ENCODE peak calls at places on chromosome 18, in four cellular contexts. J is K562, Z is WTC11, L is GM12878. K is an unnamed sample.
A peak's percentile ranks its signal among the peaks of the same experiment; 100 is the strongest.

GRCh38 chr18:55321268-55322175 is 266.5 kb downstream of the TCF4 start:
- DNase-seq in J (no peak), Z (peak; percentile 90), L (peak; percentile 75), K (peak; percentile 39)

GRCh38 chr18:48230459-48231113 is 178.6 kb downstream of the ZBTB7C start:
- DNase-seq in J (peak; percentile 51), Z (peak; percentile 84), L (no peak), K (peak; percentile 79)

GRCh38 chr18:24011095-24011917 is 3.2 kb upstream of the TTC39C start:
- DNase-seq in J (no peak), Z (no peak), L (no peak), K (no peak)

GRCh38 chr18:53971331-53971730 is 253.1 kb downstream of the MBD2 start:
- DNase-seq in J (no peak), Z (no peak), L (no peak), K (no peak)

GRCh38 chr18:55064760-55065159 is 105.5 kb upstream of the CCDC68 start:
- DNase-seq in J (no peak), Z (no peak), L (peak; percentile 35), K (no peak)

GRCh38 chr18:22428672-22429071 is 11.0 kb upstream of the CTAGE1 start:
- DNase-seq in J (no peak), Z (no peak), L (no peak), K (no peak)

GRCh38 chr18:73545497-73545896 is 602.1 kb downstream of the FBXO15 start:
- DNase-seq in J (no peak), Z (no peak), L (no peak), K (no peak)

GRCh38 chr18:61738488-61738887 is 154.3 kb downstream of the RNF152 start:
- DNase-seq in J (no peak), Z (no peak), L (no peak), K (no peak)

GRCh38 chr18:60684843-60685513 is 312.4 kb upstream of the MC4R start:
- DNase-seq in J (no peak), Z (no peak), L (no peak), K (peak; percentile 34)

GRCh38 chr18:76412010-76412817 is 82.8 kb downstream of the ZNF516 start:
- DNase-seq in J (no peak), Z (no peak), L (no peak), K (no peak)

GRCh38 chr18:21177742-21178305 is 64.2 kb upstream of the GREB1L start:
- DNase-seq in J (no peak), Z (no peak), L (no peak), K (no peak)

GRCh38 chr18:76564636-76565237 is 69.7 kb upstream of the ZNF516 start:
- DNase-seq in J (no peak), Z (no peak), L (no peak), K (no peak)

GRCh38 chr18:31490838-31491237 is 7.1 kb upstream of the DSG2 start:
- DNase-seq in J (no peak), Z (no peak), L (no peak), K (no peak)

GRCh38 chr18:74820160-74820780 is 222.6 kb downstream of the ZNF407 start:
- DNase-seq in J (no peak), Z (no peak), L (no peak), K (no peak)

GRCh38 chr18:55116855-55117254 is 157.6 kb upstream of the CCDC68 start:
- DNase-seq in J (no peak), Z (no peak), L (no peak), K (no peak)

GRCh38 chr18:48228841-48229240 is 180.3 kb downstream of the ZBTB7C start:
- DNase-seq in J (no peak), Z (no peak), L (no peak), K (peak; percentile 49)

GRCh38 chr18:77131100-77131651 is 1.4 kb downstream of the MBP start:
- DNase-seq in J (no peak), Z (no peak), L (no peak), K (no peak)

GRCh38 chr18:35513181-35513932 is 15.6 kb upstream of the INO80C start:
- DNase-seq in J (no peak), Z (peak; percentile 54), L (no peak), K (no peak)

GRCh38 chr18:51097046-51097822 is 67.2 kb downstream of the SMAD4 start:
- DNase-seq in J (no peak), Z (no peak), L (no peak), K (no peak)

GRCh38 chr18:51153659-51154371 is 43.7 kb downstream of the MEX3C start:
- DNase-seq in J (no peak), Z (no peak), L (peak; percentile 62), K (peak; percentile 35)

GRCh38 chr18:43314931-43315330 is 37.6 kb upstream of the SYT4 start:
- DNase-seq in J (no peak), Z (no peak), L (no peak), K (no peak)

DNA sequence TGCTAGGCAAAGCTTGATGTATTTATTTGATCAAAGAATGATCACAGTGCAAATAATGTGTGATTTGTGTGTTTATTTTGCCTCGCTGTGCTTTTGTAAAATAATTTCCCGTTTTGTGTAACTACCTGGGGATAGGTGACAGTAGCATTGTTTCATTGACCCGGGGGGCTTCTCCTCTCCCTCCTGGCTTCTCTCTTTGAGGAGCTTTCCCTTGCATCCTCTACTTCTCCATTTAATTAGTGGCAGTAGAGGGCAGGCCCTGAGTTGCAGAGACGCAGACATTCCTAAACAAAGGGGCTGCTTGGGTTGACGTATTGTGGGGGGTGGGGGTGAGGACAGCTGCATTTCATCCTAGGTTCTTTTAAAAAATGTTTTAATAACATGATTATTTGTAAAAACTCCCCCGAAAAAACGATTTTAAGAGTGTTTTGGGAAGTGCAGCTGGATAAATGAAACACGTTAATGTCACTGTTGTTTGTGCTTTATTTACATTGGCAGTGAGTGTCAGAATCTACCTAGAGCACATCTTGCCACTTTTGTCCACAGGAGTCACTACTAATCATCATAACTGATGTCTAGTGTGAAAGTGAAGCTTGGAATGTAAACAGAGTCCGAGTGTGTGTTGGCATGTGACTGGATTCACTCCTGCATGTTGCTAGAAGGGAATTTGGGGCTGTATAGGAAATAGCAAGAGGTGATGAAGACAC is 2.2 kb downstream of the NEDD4L start:
- DNase-seq in J (no peak), Z (no peak), L (no peak), K (no peak)
- TF ChIP-seq USF1 in J (no peak), Z (no peak), L (no peak), K (no peak)

GRCh38 chr18:37783771-37784170 is 218.2 kb upstream of the CELF4 start:
- DNase-seq in J (no peak), Z (no peak), L (no peak), K (no peak)

GRCh38 chr18:37779220-37779619 is 213.6 kb upstream of the CELF4 start:
- DNase-seq in J (no peak), Z (no peak), L (no peak), K (no peak)

DNA sequence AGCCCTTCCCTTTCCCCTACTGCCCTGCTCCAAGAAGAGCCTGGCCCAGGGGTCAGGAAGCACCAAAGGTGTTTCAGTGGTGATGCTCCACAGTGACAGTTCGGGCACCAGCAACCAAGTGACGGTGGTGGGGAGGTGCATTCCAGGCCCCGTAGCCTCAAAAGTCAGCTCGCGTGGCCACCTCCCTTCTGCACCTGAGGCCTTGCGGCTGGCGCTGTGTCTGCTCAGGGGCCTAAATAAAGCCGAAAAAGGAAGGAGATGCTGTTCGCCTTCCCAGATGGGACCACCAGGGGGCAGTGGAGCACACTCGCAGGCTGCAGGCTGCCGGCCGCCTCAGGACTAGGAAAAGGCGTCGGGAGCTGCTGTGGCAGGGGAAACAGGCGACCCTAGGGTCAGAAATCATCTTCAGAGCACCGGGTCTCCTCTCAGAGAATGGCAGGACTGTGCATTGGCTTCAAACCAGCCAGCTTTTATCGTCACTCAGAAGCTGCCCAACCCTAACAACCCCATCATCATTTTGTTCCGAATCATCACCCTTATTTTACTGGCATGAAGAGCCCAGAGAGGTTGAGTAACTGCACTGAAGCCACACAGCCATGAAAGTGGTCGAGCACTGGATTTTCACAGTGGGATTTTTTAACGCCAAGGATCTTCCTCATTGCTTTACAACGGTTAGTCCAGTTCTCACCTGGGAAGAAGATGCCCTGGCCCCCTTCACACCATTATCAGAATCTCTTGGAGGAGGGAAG is 213.0 kb upstream of the CELF4 start:
- DNase-seq in J (peak; percentile 58), Z (peak; percentile 93), L (no peak), K (peak; percentile 78)
- TF ChIP-seq USF1 in J (no peak), Z (no peak), L (no peak), K (no peak)

DNA sequence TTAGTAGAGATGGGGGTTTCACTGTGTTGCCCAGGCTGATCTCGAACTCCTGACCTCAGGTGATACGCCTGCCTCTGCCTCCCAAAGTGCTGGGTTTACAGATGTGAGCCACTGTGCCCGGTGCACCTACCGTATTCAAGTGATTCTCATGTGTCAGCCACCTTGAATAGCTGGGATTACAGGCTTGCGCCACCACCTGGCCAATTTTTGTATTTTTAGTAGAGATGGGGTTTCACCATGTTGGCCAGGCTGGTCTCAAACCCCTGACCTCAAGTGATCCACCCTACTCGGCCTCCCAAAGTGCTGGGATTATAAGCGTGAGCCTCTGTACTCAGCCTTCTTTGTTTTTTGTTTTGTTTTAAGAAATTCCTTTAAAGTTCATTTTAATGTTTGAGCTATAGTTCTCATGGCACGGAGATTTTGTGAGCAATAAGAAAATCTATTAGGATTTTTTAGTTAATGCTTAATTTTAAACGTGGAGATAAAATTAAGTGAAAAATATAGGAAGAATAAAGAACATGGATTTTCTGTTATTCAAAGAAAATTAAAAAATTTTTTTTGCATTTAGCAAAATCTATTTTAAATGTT is 242.6 kb downstream of the PHLPP1 start:
- DNase-seq in J (no peak), Z (peak; percentile 71), L (no peak), K (no peak)
- TF ChIP-seq USF1 in J (no peak), Z (no peak), L (no peak), K (no peak)

DNA sequence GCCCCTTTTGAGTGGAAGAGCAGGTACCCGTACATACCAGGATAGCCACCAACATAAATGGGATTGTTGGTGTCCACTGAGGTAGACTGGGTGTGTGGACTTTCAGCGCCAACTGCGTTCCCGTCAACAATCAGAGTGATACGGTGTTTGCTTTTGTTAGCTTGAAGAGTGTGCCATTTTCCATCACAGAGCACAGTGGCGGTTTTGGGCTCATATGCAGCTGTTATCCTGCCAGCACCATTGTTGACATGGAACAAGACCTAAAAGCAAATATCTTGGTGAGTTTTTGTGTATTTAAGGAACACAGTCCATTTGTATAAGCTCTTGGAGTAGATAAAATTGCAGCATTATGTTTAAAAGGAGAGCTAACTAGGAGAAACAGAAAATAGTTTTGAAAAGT is 174.5 kb downstream of the LAMA1 start:
- DNase-seq in J (no peak), Z (no peak), L (no peak), K (no peak)
- TF ChIP-seq USF1 in J (no peak), Z (no peak), L (no peak), K (no peak)

DNA sequence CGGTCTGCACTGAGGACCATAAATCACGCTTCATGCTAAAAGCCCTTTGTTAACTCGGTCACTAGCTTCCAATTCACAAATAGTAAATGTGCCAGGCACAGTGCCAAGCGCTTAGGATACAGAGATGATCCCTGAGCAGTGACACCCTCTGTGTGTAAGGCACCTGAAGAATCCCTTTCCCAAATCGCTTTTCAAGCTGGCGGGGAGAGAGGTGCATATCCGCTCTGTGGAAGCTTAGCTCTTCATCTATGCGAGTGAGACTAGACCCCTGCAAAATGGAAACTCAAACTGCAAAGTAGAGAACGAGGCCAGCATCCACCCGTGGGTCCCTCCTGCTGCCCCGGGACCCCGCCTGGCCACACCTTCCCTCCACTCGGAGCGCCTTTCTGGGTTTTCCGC is 2.4 kb downstream of the PIEZO2 start:
- DNase-seq in J (no peak), Z (no peak), L (no peak), K (no peak)
- TF ChIP-seq USF1 in J (no peak), Z (no peak), L (no peak), K (no peak)